ENCODE peak calls at places on chromosomes 16 and 17, in eight cellular contexts. Q is kidney epithelial cell, J is IMR-90, H is psoas muscle, F is ascending aorta, R is uterus, V is tibial nerve, T is cardiac fibroblast. Z is an unnamed sample.

GRCh38 chr17:74165811-74166365 is 37.6 kb upstream of the RPL38 start:
- DNase-seq in Q (no peak), T (no peak), R (no peak), F (no peak), H (no peak), J (no peak), V (no peak), Z (no peak)

GRCh38 chr17:38418693-38419507 is 9.4 kb upstream of the ARHGAP23 start:
- DNase-seq in J (no peak), V (no peak), H (no peak), R (no peak), F (no peak), Q (no peak), T (no peak), Z (no peak)

GRCh38 chr17:3683054-3683511 is 12.9 kb downstream of the P2RX5 start:
- DNase-seq in R (no peak), J (no peak), Q (no peak), F (no peak), V (no peak), T (no peak), H (no peak), Z (no peak)

GRCh38 chr17:74516561-74516960 is 14.7 kb downstream of the CD300LB start:
- DNase-seq in R (no peak), Q (no peak), H (no peak), V (no peak), T (no peak), J (no peak), F (no peak), Z (no peak)

GRCh38 chr16:19607610-19608280 is 52.2 kb downstream of the VPS35L start:
- DNase-seq in F (no peak), T (peak; percentile 42), H (no peak), V (no peak), R (no peak), Q (peak; percentile 57), J (peak; percentile 14), Z (no peak)

GRCh38 chr17:17153071-17153470 is 53.1 kb downstream of the PLD6 start:
- DNase-seq in F (no peak), Q (no peak), T (no peak), H (no peak), J (no peak), V (no peak), R (no peak), Z (no peak)

GRCh38 chr16:53043462-53043861 is 9.2 kb downstream of the CHD9NB start:
- DNase-seq in J (no peak), F (no peak), H (no peak), Q (no peak), R (no peak), T (peak; percentile 53), V (no peak), Z (no peak)

GRCh38 chr16:9713151-9713550 is 469.1 kb downstream of the GRIN2A start:
- DNase-seq in V (no peak), T (no peak), H (no peak), J (no peak), F (no peak), R (no peak), Q (no peak), Z (no peak)

GRCh38 chr17:26818736-26819135 is 475.2 kb upstream of the WSB1 start:
- DNase-seq in Q (no peak), F (no peak), H (no peak), R (no peak), J (peak; percentile 47), V (no peak), T (peak; percentile 2), Z (no peak)

GRCh38 chr17:83065660-83066542 is 13.5 kb upstream of the METRNL start:
- DNase-seq in F (peak; percentile 54), H (no peak), J (no peak), R (peak; percentile 9), V (peak; percentile 8), T (no peak), Q (no peak), Z (peak; percentile 2)

GRCh38 chr17:56793506-56793905 is 40.2 kb downstream of the C17orf67 start:
- DNase-seq in Q (no peak), V (no peak), F (no peak), J (no peak), T (no peak), R (no peak), H (no peak), Z (no peak)

GRCh38 chr16:72783716-72784320 is 264.1 kb downstream of the ZFHX3 start:
- DNase-seq in R (no peak), Q (peak; percentile 2), F (no peak), J (peak; percentile 68), T (peak; percentile 18), H (no peak), V (no peak), Z (no peak)

GRCh38 chr17:55547027-55547670 is 35.9 kb upstream of the SMIM36 start:
- DNase-seq in R (no peak), H (no peak), Q (no peak), T (no peak), J (peak; percentile 10), F (no peak), V (no peak), Z (no peak)

GRCh38 chr17:73938706-73939105 is 264.8 kb upstream of the RPL38 start:
- DNase-seq in R (no peak), T (no peak), J (no peak), Q (no peak), F (no peak), H (no peak), V (no peak), Z (no peak)

GRCh38 chr16:3216263-3216640 is 18.7 kb downstream of the ZNF200 start:
- DNase-seq in F (no peak), H (no peak), T (no peak), Q (no peak), V (no peak), R (no peak), J (no peak), Z (no peak)

GRCh38 chr16:86507173-86508027 is 2.9 kb upstream of the FOXF1 start:
- DNase-seq in J (peak; percentile 55), Q (no peak), V (no peak), F (no peak), T (no peak), H (no peak), R (no peak), Z (no peak)

GRCh38 chr17:44110011-44110686 is 13.3 kb downstream of the HDAC5 start:
- DNase-seq in V (no peak), Q (no peak), T (no peak), R (no peak), F (no peak), H (no peak), J (no peak), Z (no peak)
- H3K4me3 ChIP-seq in V (peak overlapping the region; percentile 24), Q (no peak overlapping the region), T (no peak overlapping the region), R (peak overlapping the region; percentile 30), F (peak overlapping the region; percentile 68), H (peak overlapping the region; percentile 72), J (peak overlapping the region; percentile 48), Z (peak overlapping the region; percentile 64)

GRCh38 chr17:48589060-48589830 is 796 bp downstream of the HOXB3 start:
- DNase-seq in T (no peak), V (no peak), H (no peak), F (no peak), Q (no peak), J (peak; percentile 17), R (no peak), Z (no peak)
- H3K4me3 ChIP-seq in T (no peak overlapping the region), V (no peak overlapping the region), H (no peak overlapping the region), F (no peak overlapping the region), Q (peak overlapping the region; percentile 68), J (peak overlapping the region; percentile 91), R (peak overlapping the region; percentile 27), Z (no peak overlapping the region)

GRCh38 chr17:35373984-35374765 is 754 bp upstream of the SLFN11 start:
- DNase-seq in Q (no peak), J (peak; percentile 55), H (peak; percentile 66), V (peak; percentile 39), F (peak; percentile 83), T (peak; percentile 68), R (peak; percentile 38), Z (peak; percentile 50)

GRCh38 chr17:35372846-35373531 is 432 bp downstream of the SLFN11 start:
- DNase-seq in T (no peak), H (peak; percentile 20), J (no peak), V (no peak), F (no peak), R (no peak), Q (no peak), Z (no peak)

GRCh38 chr17:35376245-35376644 is 2.8 kb upstream of the SLFN11 start:
- DNase-seq in H (no peak), F (no peak), R (no peak), T (peak; percentile 14), Q (no peak), J (peak; percentile 46), V (no peak), Z (no peak)

GRCh38 chr17:35373532-35373983 is at the start of gene SLFN11:
- DNase-seq in F (peak; percentile 95), T (peak; percentile 95), R (peak; percentile 89), Q (no peak), J (peak; percentile 97), V (peak; percentile 86), H (peak; percentile 84), Z (peak; percentile 76)

DNA sequence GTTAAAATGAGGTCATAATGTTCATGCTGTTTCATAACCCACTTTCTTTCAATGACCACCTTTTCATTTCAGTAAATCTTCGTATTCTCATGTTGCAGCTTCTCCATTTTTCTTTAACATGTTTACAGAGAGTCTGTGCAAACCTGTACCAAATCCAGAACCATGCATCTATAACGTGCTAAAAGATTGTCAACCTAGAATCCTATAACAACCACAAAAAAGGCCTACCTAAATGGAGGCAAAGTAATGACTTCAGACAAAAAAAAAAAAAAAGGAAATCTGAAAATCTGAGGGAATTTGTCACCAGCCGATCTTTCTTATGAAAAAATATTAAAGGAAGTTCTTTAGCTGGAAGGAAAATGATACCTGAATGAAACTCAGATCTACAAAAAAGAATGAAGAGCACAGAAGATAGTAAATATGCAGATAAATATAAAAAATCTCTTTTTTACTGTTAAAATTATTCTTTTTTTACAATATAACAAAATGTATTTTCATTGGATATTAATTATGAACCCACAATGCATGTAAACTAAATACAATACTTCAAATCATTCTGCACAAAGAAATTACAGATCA is 1.4 kb upstream of the SLFN11 start:
- DNase-seq in F (no peak), J (no peak), T (no peak), Q (no peak), H (no peak), R (no peak), V (no peak), Z (no peak)
- H3K4me3 ChIP-seq in F (peak overlapping the region; percentile 87), J (peak overlapping the region; percentile 82), T (peak overlapping the region; percentile 86), Q (peak overlapping the region; percentile 40), H (peak overlapping the region; percentile 69), R (peak overlapping the region; percentile 57), V (peak overlapping the region; percentile 65), Z (peak overlapping the region; percentile 69)

GRCh38 chr17:49318438-49318965 is 43.5 kb downstream of the ZNF652 start:
- DNase-seq in T (no peak), Q (no peak), H (no peak), F (no peak), R (no peak), J (no peak), V (no peak), Z (no peak)

GRCh38 chr17:49312722-49313121 is 49.3 kb downstream of the ZNF652 start:
- DNase-seq in J (no peak), H (no peak), T (peak; percentile 16), F (no peak), Q (no peak), R (no peak), V (no peak), Z (no peak)

GRCh38 chr17:49315551-49315951 is 46.5 kb downstream of the ZNF652 start:
- DNase-seq in R (peak; percentile 70), F (peak; percentile 89), Q (peak; percentile 61), V (peak; percentile 55), T (peak; percentile 90), H (peak; percentile 63), J (peak; percentile 91), Z (peak; percentile 79)

GRCh38 chr17:49316889-49317288 is 45.2 kb downstream of the ZNF652 start:
- DNase-seq in H (no peak), Q (no peak), T (no peak), V (no peak), F (no peak), R (no peak), J (no peak), Z (no peak)

GRCh38 chr17:49315974-49316570 is 46.0 kb downstream of the ZNF652 start:
- DNase-seq in R (no peak), J (peak; percentile 27), Q (no peak), F (no peak), T (peak; percentile 5), H (no peak), V (no peak), Z (no peak)
- H3K4me3 ChIP-seq in R (no peak overlapping the region), J (no peak overlapping the region), Q (no peak overlapping the region), F (peak overlapping the region; percentile 36), T (no peak overlapping the region), H (peak overlapping the region; percentile 37), V (no peak overlapping the region), Z (peak overlapping the region; percentile 26)